ENCODE peak calls at places on chromosomes 1 and 21, in six cellular contexts. D, Y, F, C, V and T are unnamed samples. For H3K36me3 and H3K4me1, the result is how much of the 10 kb centered on the place peaks cover.

GRCh38 chr1:54781023-54781723 is 16.9 kb upstream of the PARS2 start:
- DNase-seq in Y (no peak), C (no peak), F (no peak), D (no peak), V (no peak), T (no peak)

GRCh38 chr1:177780096-177780700 is 189.7 kb downstream of the SEC16B start:
- DNase-seq in V (no peak), Y (no peak), D (no peak), C (peak), F (no peak), T (peak)

GRCh38 chr1:110436635-110437034 is 14.3 kb upstream of the PROK1 start:
- DNase-seq in C (no peak), D (no peak), V (no peak), Y (no peak), F (no peak), T (no peak)

GRCh38 chr1:208233978-208234377 is 10.2 kb downstream of the PLXNA2 start:
- DNase-seq in D (no peak), C (no peak), F (no peak), V (no peak), Y (no peak), T (no peak)

GRCh38 chr1:3717041-3717714 is 35.1 kb upstream of the CCDC27 start:
- DNase-seq in D (no peak), Y (no peak), C (no peak), F (no peak), V (no peak), T (no peak)

GRCh38 chr21:40115775-40116174 is 248.5 kb downstream of the PCP4 start:
- DNase-seq in F (no peak), V (no peak), Y (no peak), C (no peak), D (no peak), T (no peak)

GRCh38 chr1:33277488-33278084 is 21.3 kb downstream of the ZNF362 start:
- DNase-seq in V (no peak), F (no peak), D (no peak), Y (no peak), C (no peak), T (no peak)

GRCh38 chr1:241985787-241986186 is 13.1 kb downstream of the MAP1LC3C start:
- DNase-seq in Y (peak), F (no peak), D (no peak), V (peak), C (peak), T (peak)

GRCh38 chr21:36209626-36210171 is 53.1 kb downstream of the DOP1B start:
- DNase-seq in F (no peak), D (peak), Y (peak), C (peak), V (peak), T (peak)

GRCh38 chr1:186210258-186210657 is 164.8 kb downstream of the TPR start:
- DNase-seq in D (no peak), C (no peak), V (no peak), Y (no peak), F (no peak), T (no peak)

GRCh38 chr1:231091853-231092301 is 51.8 kb upstream of the FAM89A start:
- DNase-seq in C (peak), Y (peak), V (peak), D (peak), F (no peak), T (peak)

GRCh38 chr1:100606438-100606837 is 68.5 kb downstream of the GPR88 start:
- DNase-seq in V (peak), D (no peak), Y (no peak), F (no peak), C (peak), T (peak)

GRCh38 chr1:150006881-150007401 is 3.6 kb downstream of the OTUD7B start:
- DNase-seq in V (no peak), C (peak), D (no peak), Y (peak), F (no peak), T (peak)

GRCh38 chr1:193794239-193794638 is 607.8 kb upstream of the B3GALT2 start:
- DNase-seq in F (no peak), C (peak), V (no peak), Y (no peak), D (no peak), T (peak)

GRCh38 chr1:203636306-203636705 is 9.7 kb downstream of the ATP2B4 start:
- DNase-seq in F (peak), C (no peak), D (no peak), Y (no peak), V (no peak), T (no peak)

GRCh38 chr1:76835203-76835602 is 32.1 kb upstream of the ST6GALNAC5 start:
- DNase-seq in D (no peak), V (no peak), Y (no peak), C (no peak), F (no peak), T (no peak)

GRCh38 chr1:238485906-238486219 is 595.1 kb upstream of the ZP4 start:
- DNase-seq in V (no peak), C (no peak), Y (no peak), F (peak), D (no peak), T (no peak)

GRCh38 chr1:29812397-29813135 is 576.2 kb downstream of the PTPRU start:
- DNase-seq in V (peak), Y (no peak), D (no peak), F (no peak), C (no peak), T (no peak)

GRCh38 chr1:10733967-10734366 is 62.5 kb downstream of the CASZ1 start:
- DNase-seq in V (no peak), Y (no peak), F (no peak), C (no peak), D (no peak), T (peak)

GRCh38 chr1:40381268-40382109 is 8.0 kb downstream of the SMAP2 start:
- DNase-seq in F (no peak), C (no peak), D (no peak), Y (no peak), V (no peak), T (no peak)

GRCh38 chr1:201072922-201073321 is 39.3 kb downstream of the CACNA1S start:
- DNase-seq in D (no peak), Y (no peak), V (no peak), C (no peak), F (no peak), T (no peak)

GRCh38 chr21:36429672-36430546 is 44.7 kb downstream of the CHAF1B start:
- DNase-seq in F (peak), D (peak), C (peak), V (peak), Y (peak), T (no peak)

GRCh38 chr1:59605761-59606160 is 209.0 kb upstream of the HOOK1 start:
- DNase-seq in C (no peak), V (no peak), D (no peak), F (no peak), Y (no peak), T (no peak)

GRCh38 chr1:77539510-77540142 is 142.8 kb downstream of the ZZZ3 start:
- DNase-seq in C (peak), F (no peak), D (no peak), V (no peak), Y (no peak), T (no peak)

GRCh38 chr1:15736666-15737229 is 690 bp downstream of the SLC25A34 start:
- DNase-seq in C (no peak), Y (no peak), D (no peak), F (no peak), V (peak), T (no peak)

GRCh38 chr1:244576259-244576892 is 76.5 kb upstream of the DESI2 start:
- DNase-seq in V (no peak), Y (no peak), F (no peak), C (no peak), D (no peak), T (no peak)

GRCh38 chr1:181391297-181391905 is 91.9 kb upstream of the CACNA1E start:
- DNase-seq in D (no peak), F (no peak), C (no peak), V (no peak), Y (no peak), T (no peak)

GRCh38 chr1:111193712-111194480 is 6.5 kb downstream of the DENND2D start:
- DNase-seq in D (no peak), Y (no peak), F (no peak), C (no peak), V (no peak), T (no peak)

GRCh38 chr1:23202263-23202749 is 15.0 kb downstream of the HTR1D start:
- DNase-seq in Y (no peak), D (no peak), F (no peak), C (peak), V (no peak), T (no peak)

GRCh38 chr21:42381347-42381984 is 14.4 kb downstream of the TMPRSS3 start:
- DNase-seq in D (no peak), V (peak), C (peak), F (no peak), Y (peak), T (no peak)

GRCh38 chr1:18256318-18257235 is 149.0 kb downstream of the IGSF21 start:
- DNase-seq in Y (peak), C (peak), F (no peak), D (no peak), V (peak), T (peak)

GRCh38 chr1:6180215-6180577 is at the start of gene CHD5:
- DNase-seq in Y (no peak), V (no peak), D (no peak), C (no peak), F (no peak), T (no peak)

GRCh38 chr1:10054465-10054864 is 21.7 kb downstream of the UBE4B start:
- DNase-seq in V (no peak), F (no peak), Y (no peak), C (no peak), D (no peak), T (no peak)

GRCh38 chr1:153539395-153540093 is 1.2 kb downstream of the S100A5 start:
- DNase-seq in Y (no peak), F (no peak), D (no peak), V (no peak), C (no peak), T (no peak)

GRCh38 chr1:204616683-204617082 is 68.9 kb downstream of the LRRN2 start:
- DNase-seq in C (no peak), Y (no peak), D (no peak), V (no peak), F (no peak), T (no peak)

GRCh38 chr1:172145231-172145651 is 275.2 kb upstream of the C1orf105 start:
- DNase-seq in F (no peak), D (no peak), C (peak), Y (no peak), V (no peak), T (no peak)

GRCh38 chr1:62991152-62991551 is 207.2 kb downstream of the ATG4C start:
- DNase-seq in F (no peak), V (no peak), Y (no peak), D (no peak), C (no peak), T (peak)

GRCh38 chr1:9371391-9371935 is 78.8 kb downstream of the SPSB1 start:
- DNase-seq in C (peak), Y (no peak), V (peak), D (no peak), F (peak), T (no peak)

GRCh38 chr1:177305040-177306018 is 134.6 kb downstream of the BRINP2 start:
- DNase-seq in Y (no peak), F (no peak), C (no peak), D (no peak), V (no peak), T (no peak)

DNA sequence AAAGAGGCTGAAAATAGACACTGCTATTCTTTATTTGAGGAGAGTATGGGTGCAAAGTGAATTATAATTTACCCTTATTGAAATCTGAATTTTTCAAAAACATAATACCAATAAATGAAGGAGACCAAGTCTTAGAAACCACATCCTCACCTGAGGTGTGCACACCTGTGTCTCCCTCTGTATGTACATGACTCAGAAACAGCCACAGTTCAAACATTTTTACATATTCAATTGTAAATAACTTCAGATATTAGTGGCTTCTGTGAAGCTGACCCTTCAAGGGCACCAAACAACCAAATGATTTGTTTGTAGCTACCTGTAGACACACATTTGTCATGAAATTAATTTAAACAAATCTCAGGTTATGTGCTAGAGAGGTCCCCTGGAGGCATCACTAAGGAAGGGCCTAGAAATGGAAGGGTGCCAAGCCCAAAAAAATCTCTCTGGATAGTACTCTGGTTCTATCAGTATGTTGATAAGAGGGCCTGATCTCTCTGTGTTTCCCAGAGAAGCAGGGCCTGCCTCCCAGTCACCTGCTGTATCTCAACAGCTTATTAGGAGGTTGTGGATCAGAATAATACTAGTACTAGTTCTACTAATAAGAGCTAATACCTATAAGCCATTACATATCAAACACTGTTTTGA is 28.1 kb downstream of the ERI3 start:
- DNase-seq in F (no peak), D (no peak), V (no peak), C (no peak), Y (no peak), T (no peak)
- H3K36me3 ChIP-seq in F (under half), D (under half), V (under half), C (under half), Y (under half), T (under half)

DNA sequence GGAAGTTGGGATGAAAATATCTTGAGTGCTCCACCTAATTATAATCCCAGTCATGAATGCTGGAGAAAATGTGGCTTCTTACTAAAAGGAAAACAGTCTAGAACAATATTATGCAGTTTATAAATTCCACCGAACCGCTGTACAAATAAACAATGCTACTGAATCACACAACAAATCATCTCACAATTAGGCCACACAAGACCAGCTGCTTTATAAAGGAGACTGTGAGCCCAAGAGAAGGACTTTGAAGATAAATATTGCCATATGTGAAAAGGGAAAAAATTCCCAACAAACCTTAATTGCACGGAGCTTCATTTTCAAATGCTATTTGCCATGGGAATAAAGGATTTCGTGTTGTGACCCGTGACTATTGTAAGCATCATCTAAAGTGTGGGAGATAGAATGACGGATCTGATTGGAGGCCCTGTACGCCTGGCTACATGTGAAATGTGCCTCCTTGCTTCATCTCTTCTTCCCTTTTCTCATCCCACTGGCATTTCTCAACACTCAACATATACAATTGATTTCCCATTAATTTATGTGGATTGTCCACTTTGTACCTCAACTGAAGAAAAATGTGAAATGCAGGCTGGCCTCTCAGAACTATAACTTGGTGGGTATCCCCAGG is 122.1 kb downstream of the TGFB2 start:
- DNase-seq in F (no peak), D (no peak), Y (no peak), V (no peak), C (peak), T (no peak)
- H3K4me3 ChIP-seq in F (no peak), D (no peak), Y (no peak), V (no peak), C (no peak), T (no peak)

DNA sequence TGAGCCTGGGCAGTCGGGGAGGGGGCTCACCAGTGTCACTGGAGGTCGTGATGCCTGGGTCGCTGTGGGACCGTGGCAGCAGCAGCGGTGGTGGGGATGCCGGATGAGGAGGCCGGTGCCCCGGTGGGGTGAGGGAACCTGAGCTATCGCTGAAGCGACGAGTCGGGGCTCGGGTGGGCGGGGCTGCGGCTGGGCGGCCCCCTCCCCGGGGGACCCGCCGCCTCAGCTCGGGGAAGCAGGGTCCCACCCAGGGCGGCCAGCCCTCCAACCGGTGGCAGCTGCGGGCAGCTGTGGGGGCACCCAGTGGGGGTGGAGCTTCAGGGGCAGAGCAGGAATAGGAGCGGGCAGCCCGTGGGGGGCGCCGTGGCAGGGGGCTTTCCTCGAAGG is 5.0 kb downstream of the ENTREP3 start:
- DNase-seq in C (no peak), V (no peak), F (no peak), D (no peak), Y (no peak), T (no peak)
- H3K4me1 ChIP-seq in C (under half), V (under half), F (under half), D (under half), Y (under half), T (under half)

GRCh38 chr1:214351551-214352277 is 70.8 kb downstream of the SMYD2 start:
- DNase-seq in Y (no peak), D (no peak), F (no peak), C (no peak), V (no peak), T (no peak)
- H3K36me3 ChIP-seq in Y (under half), D (under half), F (under half), C (under half), V (half or more), T (under half)

GRCh38 chr1:1001631-1002300 is 1.9 kb upstream of the HES4 start:
- DNase-seq in F (peak), D (peak), V (peak), Y (peak), C (peak), T (peak)

GRCh38 chr1:998905-999796 is 746 bp downstream of the HES4 start:
- DNase-seq in C (peak), V (no peak), D (no peak), Y (peak), F (peak), T (peak)

GRCh38 chr1:1000357-1001056 is 610 bp upstream of the HES4 start:
- DNase-seq in Y (peak), C (peak), D (peak), F (peak), V (peak), T (peak)

GRCh38 chr1:999797-1000356 is at the start of gene HES4:
- DNase-seq in D (no peak), V (peak), C (peak), F (peak), Y (peak), T (peak)

DNA sequence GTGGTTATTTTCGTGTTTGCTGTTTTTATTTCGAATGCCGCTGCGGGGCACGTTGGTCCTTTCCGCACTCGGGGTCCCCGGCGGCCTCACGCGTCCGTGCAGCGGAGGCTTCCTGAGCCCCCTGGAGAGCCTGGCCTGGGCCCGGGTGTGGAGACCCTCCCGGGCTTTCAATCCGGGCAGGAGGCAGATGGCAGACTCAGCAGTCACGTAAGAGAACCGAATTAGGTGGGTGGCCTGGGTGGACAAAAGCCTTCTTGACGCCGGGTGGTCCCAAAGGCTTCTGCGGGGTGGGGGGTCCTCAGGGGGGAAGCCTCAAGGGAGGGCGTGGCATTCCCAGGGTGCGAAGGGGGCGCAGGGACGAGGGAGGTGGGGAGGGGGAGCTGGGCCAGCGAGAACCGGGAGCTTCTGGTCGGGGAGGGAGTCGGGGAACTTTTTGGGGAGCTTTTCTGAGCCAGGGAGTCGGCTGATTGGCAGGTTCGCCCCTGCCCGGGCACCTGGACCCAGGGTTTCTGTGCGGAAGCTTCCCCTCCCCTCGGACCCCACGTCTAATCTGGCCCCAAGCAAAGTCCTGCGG is 1.2 kb upstream of the HES4 start:
- DNase-seq in F (peak), V (no peak), D (no peak), C (no peak), Y (peak), T (no peak)
- H3K4me3 ChIP-seq in F (peak), V (peak), D (peak), C (no peak), Y (peak), T (peak)

GRCh38 chr1:25342846-25343245 is 4.7 kb downstream of the TMEM50A start:
- DNase-seq in V (no peak), C (no peak), Y (no peak), D (no peak), F (no peak), T (no peak)

GRCh38 chr1:25341746-25342145 is 3.6 kb downstream of the TMEM50A start:
- DNase-seq in C (no peak), Y (no peak), V (no peak), F (no peak), D (no peak), T (no peak)

GRCh38 chr1:25343872-25344271 is 5.7 kb downstream of the TMEM50A start:
- DNase-seq in V (no peak), C (peak), Y (no peak), D (no peak), F (no peak), T (no peak)

GRCh38 chr1:25338188-25338981 is at the start of gene TMEM50A:
- DNase-seq in D (peak), Y (peak), F (peak), C (peak), V (peak), T (peak)
- H3K4me1 ChIP-seq in D (under half), Y (under half), F (under half), C (under half), V (under half), T (under half)